ENCODE peak calls at places on chromosomes 5 and 9, in ten cellular contexts. E, Y, F, K, Z, T, D, C, G and R are unnamed samples.

GRCh38 chr9:69178583-69179011 is 4.5 kb downstream of the TJP2 start:
- DNase-seq in Y (no peak), C (no peak), Z (no peak), F (no peak), E (peak; percentile 45), T (no peak), G (no peak), D (no peak), K (peak; percentile 49), R (no peak)

GRCh38 chr9:134381671-134382505 is 55.6 kb downstream of the RXRA start:
- DNase-seq in Z (no peak), Y (no peak), K (no peak), E (no peak), T (peak; percentile 43), G (peak; percentile 24), D (peak; percentile 74), F (no peak), C (peak; percentile 74), R (no peak)

GRCh38 chr9:116978155-116978554 is 291.1 kb downstream of the TRIM32 start:
- DNase-seq in F (no peak), Y (no peak), G (no peak), C (no peak), T (no peak), E (no peak), D (no peak), Z (no peak), K (no peak), R (no peak)

GRCh38 chr5:59562756-59563389 is 330.7 kb downstream of the PDE4D start:
- DNase-seq in E (no peak), Z (peak; percentile 43), C (no peak), K (peak; percentile 33), G (no peak), D (no peak), F (peak; percentile 22), Y (peak; percentile 91), T (peak; percentile 2), R (no peak)

GRCh38 chr5:128216860-128217531 is 133.4 kb downstream of the SLC12A2 start:
- DNase-seq in E (no peak), T (no peak), F (peak; percentile 97), D (peak; percentile 59), G (peak; percentile 62), K (peak; percentile 70), Y (no peak), C (no peak), Z (no peak), R (peak; percentile 31)

GRCh38 chr9:81318571-81318970 is 370.8 kb downstream of the TLE1 start:
- DNase-seq in C (no peak), Y (no peak), D (no peak), E (no peak), G (peak; percentile 11), T (no peak), Z (no peak), K (peak; percentile 72), F (peak; percentile 46), R (no peak)

GRCh38 chr9:101693937-101694336 is 44.5 kb downstream of the GRIN3A start:
- DNase-seq in E (no peak), Y (no peak), G (no peak), C (no peak), F (no peak), K (no peak), Z (no peak), T (no peak), D (no peak), R (no peak)

GRCh38 chr9:14207352-14207995 is 106.5 kb downstream of the NFIB start:
- DNase-seq in D (peak; percentile 33), Y (no peak), Z (no peak), T (no peak), F (no peak), K (no peak), G (no peak), E (no peak), C (no peak), R (no peak)

GRCh38 chr9:130349398-130349797 is 83.8 kb downstream of the HMCN2 start:
- DNase-seq in Z (no peak), C (no peak), T (no peak), G (no peak), Y (no peak), D (peak; percentile 11), E (no peak), K (no peak), F (no peak), R (no peak)

GRCh38 chr9:130352586-130353285 is 87.2 kb downstream of the HMCN2 start:
- DNase-seq in G (no peak), D (no peak), K (no peak), Y (no peak), Z (no peak), E (no peak), F (no peak), T (no peak), C (no peak), R (no peak)

GRCh38 chr9:130351343-130351742 is 85.8 kb downstream of the HMCN2 start:
- DNase-seq in E (no peak), Y (no peak), Z (no peak), C (no peak), D (no peak), G (no peak), T (no peak), K (no peak), F (no peak), R (no peak)

GRCh38 chr9:130354378-130354777 is 88.8 kb downstream of the HMCN2 start:
- DNase-seq in D (no peak), C (no peak), F (no peak), Y (no peak), K (no peak), T (no peak), G (no peak), Z (no peak), E (no peak), R (no peak)

DNA sequence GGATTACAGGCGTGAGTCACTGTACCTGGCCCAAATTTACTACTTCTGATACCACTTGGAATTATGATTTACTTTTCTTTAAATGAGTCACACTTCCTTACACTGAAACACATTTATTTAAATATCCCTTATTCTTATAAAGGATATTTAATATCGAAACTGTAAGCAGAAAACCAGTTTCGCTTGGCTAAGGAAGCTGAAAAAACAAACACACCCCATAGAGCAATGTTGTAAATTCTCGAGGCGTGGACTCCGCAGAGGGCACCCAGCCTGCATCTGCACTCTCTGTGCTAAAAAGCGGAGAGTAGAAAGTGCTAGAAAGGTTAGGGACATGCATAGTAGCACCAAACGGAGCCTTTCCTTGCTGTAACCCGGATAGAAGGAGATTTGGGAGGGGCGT is 86.5 kb downstream of the HMCN2 start:
- DNase-seq in G (no peak), C (no peak), K (no peak), D (no peak), Y (no peak), T (no peak), E (no peak), F (no peak), Z (no peak), R (no peak)
- H3K4me3 ChIP-seq in G (no peak overlapping the region), C (no peak overlapping the region), K (no peak overlapping the region), D (no peak overlapping the region), Y (no peak overlapping the region), T (no peak overlapping the region), E (no peak overlapping the region), F (no peak overlapping the region), Z (no peak overlapping the region), R (no peak overlapping the region)

DNA sequence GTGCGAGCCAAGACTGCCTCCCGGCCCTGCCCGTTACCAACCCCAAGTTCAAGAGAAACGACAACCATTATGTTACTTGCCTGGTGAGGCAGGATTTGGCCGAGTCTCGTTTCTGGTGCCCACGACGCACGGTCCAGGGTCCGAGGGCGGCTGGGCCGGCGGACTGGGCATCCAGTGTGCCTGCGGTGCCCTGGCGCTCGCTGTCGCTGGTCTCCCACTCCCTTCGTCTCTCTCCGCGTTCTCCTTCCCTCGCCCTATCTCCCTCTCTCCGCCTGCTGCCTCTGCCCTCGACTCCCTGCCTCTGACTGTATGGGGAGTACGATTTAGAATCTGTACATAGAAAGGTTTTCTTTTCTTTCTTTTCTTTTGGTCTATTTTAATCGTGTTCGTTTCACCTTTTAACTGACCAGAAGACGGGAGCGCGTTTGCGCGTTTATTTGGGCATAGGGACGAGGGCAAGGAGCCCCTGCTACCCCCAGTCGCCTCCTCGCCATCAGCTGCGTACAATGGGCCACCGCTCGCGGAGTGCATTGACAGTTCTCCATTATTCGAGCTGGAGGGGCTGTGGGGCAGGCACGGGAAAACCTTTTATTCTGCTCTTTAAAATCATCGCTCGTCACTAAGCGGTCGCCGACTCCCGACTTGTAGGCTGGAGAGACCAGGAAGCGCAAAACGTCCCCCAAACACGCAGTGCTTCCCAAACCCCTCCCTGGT is 475 bp downstream of the NR2F1-AS1 start:
- DNase-seq in Z (no peak), G (peak; percentile 61), C (no peak), F (peak; percentile 66), T (no peak), Y (no peak), K (peak; percentile 63), E (no peak), D (peak; percentile 27), R (no peak)
- H3K4me1 ChIP-seq in Z (peaks cover 2% of the 10 kb centered on the region), G (peaks cover 13% of the 10 kb centered on the region), C (peaks cover 48% of the 10 kb centered on the region), F (peaks cover 5% of the 10 kb centered on the region), T (peaks cover 47% of the 10 kb centered on the region), Y (no peaks in the 10 kb centered on the region), K (peaks cover 6% of the 10 kb centered on the region), E (peaks cover 24% of the 10 kb centered on the region), D (peaks cover 12% of the 10 kb centered on the region), R (peaks cover 19% of the 10 kb centered on the region)

GRCh38 chr9:124358617-124359016 is 56.6 kb downstream of the PSMB7 start:
- DNase-seq in E (no peak), D (no peak), Y (peak; percentile 39), C (no peak), Z (no peak), G (no peak), K (no peak), T (no peak), F (no peak), R (no peak)

GRCh38 chr9:124359841-124360240 is 55.4 kb downstream of the PSMB7 start:
- DNase-seq in Y (no peak), E (no peak), G (no peak), D (no peak), F (no peak), T (no peak), C (no peak), K (no peak), Z (no peak), R (no peak)

GRCh38 chr9:124359426-124359825 is 55.8 kb downstream of the PSMB7 start:
- DNase-seq in F (no peak), K (no peak), E (no peak), T (no peak), C (no peak), Y (no peak), Z (no peak), D (no peak), G (no peak), R (no peak)

GRCh38 chr9:124357591-124358361 is 57.5 kb downstream of the PSMB7 start:
- DNase-seq in Y (peak; percentile 71), D (no peak), T (no peak), G (no peak), E (no peak), K (no peak), C (no peak), F (no peak), Z (no peak), R (no peak)

GRCh38 chr9:124360277-124360676 is 55.0 kb downstream of the PSMB7 start:
- DNase-seq in Y (peak; percentile 66), E (no peak), C (no peak), T (no peak), D (no peak), K (no peak), Z (no peak), G (no peak), F (no peak), R (no peak)
- H3K4me3 ChIP-seq in Y (no peak overlapping the region), E (no peak overlapping the region), C (no peak overlapping the region), T (no peak overlapping the region), D (no peak overlapping the region), K (no peak overlapping the region), Z (no peak overlapping the region), G (no peak overlapping the region), F (no peak overlapping the region), R (no peak overlapping the region)

GRCh38 chr5:174735498-174736350 is 11.3 kb downstream of the MSX2 start:
- DNase-seq in Y (peak; percentile 93), F (peak; percentile 57), K (no peak), C (no peak), G (peak; percentile 28), E (peak; percentile 45), Z (no peak), D (no peak), T (no peak), R (no peak)

GRCh38 chr5:174733091-174733690 is 8.8 kb downstream of the MSX2 start:
- DNase-seq in D (no peak), G (no peak), K (no peak), Y (peak; percentile 77), C (no peak), F (no peak), T (no peak), E (no peak), Z (no peak), R (no peak)

GRCh38 chr5:174734571-174735497 is 10.5 kb downstream of the MSX2 start:
- DNase-seq in Y (peak; percentile 68), G (no peak), Z (no peak), K (no peak), D (no peak), E (no peak), T (no peak), F (no peak), C (no peak), R (no peak)

GRCh38 chr5:174732040-174733020 is 7.9 kb downstream of the MSX2 start:
- DNase-seq in E (no peak), G (no peak), T (no peak), C (no peak), Y (peak; percentile 83), K (no peak), D (no peak), F (no peak), Z (no peak), R (no peak)

GRCh38 chr5:174733836-174734235 is 9.5 kb downstream of the MSX2 start:
- DNase-seq in C (no peak), T (no peak), Y (no peak), K (no peak), E (no peak), G (no peak), D (no peak), Z (no peak), F (no peak), R (no peak)
- H3K4me1 ChIP-seq in C (no peaks in the 10 kb centered on the region), T (no peaks in the 10 kb centered on the region), Y (peaks cover 22% of the 10 kb centered on the region), K (peaks cover 6% of the 10 kb centered on the region), E (peaks cover 16% of the 10 kb centered on the region), G (peaks cover 43% of the 10 kb centered on the region), D (no peaks in the 10 kb centered on the region), Z (peaks cover 6% of the 10 kb centered on the region), F (peaks cover 21% of the 10 kb centered on the region), R (peaks cover 4% of the 10 kb centered on the region)